ENCODE peak calls at places on chromosome 4, in five cellular contexts. One of them, this sample, is unnamed.

GRCh38 chr4:1603413-1604135 is 80.5 kb downstream of the FAM53A start:
- DNase-seq in RWPE1: no peak
- DNase-seq in tibial artery: no peak
- DNase-seq in thoracic aorta: no peak
- DNase-seq in fibroblast of pulmonary artery: no peak
- DNase-seq in this sample: no peak

GRCh38 chr4:185803015-185803414 is 9.0 kb downstream of the SORBS2 start:
- DNase-seq in RWPE1: no peak
- DNase-seq in tibial artery: no peak
- DNase-seq in thoracic aorta: no peak
- DNase-seq in fibroblast of pulmonary artery: peak
- DNase-seq in this sample: no peak

GRCh38 chr4:36183232-36183631 is 61.1 kb downstream of the ARAP2 start:
- DNase-seq in tibial artery: no peak
- DNase-seq in RWPE1: no peak
- DNase-seq in thoracic aorta: no peak
- DNase-seq in fibroblast of pulmonary artery: no peak
- DNase-seq in this sample: no peak

GRCh38 chr4:123418486-123418931 is 21.9 kb downstream of the SPRY1 start:
- DNase-seq in RWPE1: peak
- DNase-seq in fibroblast of pulmonary artery: peak
- DNase-seq in thoracic aorta: no peak
- DNase-seq in tibial artery: no peak
- DNase-seq in this sample: peak

GRCh38 chr4:124480061-124480460 is 232.5 kb downstream of the ANKRD50 start:
- DNase-seq in RWPE1: no peak
- DNase-seq in fibroblast of pulmonary artery: no peak
- DNase-seq in thoracic aorta: no peak
- DNase-seq in tibial artery: no peak
- DNase-seq in this sample: no peak

GRCh38 chr4:20284990-20285389 is 33.3 kb downstream of the SLIT2 start:
- DNase-seq in thoracic aorta: no peak
- DNase-seq in fibroblast of pulmonary artery: no peak
- DNase-seq in tibial artery: no peak
- DNase-seq in RWPE1: no peak
- DNase-seq in this sample: no peak

GRCh38 chr4:87824352-87824751 is 8.4 kb upstream of the MEPE start:
- DNase-seq in RWPE1: no peak
- DNase-seq in tibial artery: no peak
- DNase-seq in thoracic aorta: no peak
- DNase-seq in fibroblast of pulmonary artery: no peak
- DNase-seq in this sample: no peak

GRCh38 chr4:75547647-75548387 is 8.0 kb upstream of the ODAPH start:
- DNase-seq in RWPE1: no peak
- DNase-seq in tibial artery: peak
- DNase-seq in thoracic aorta: peak
- DNase-seq in fibroblast of pulmonary artery: peak
- DNase-seq in this sample: peak

GRCh38 chr4:1464581-1465171 is 58.4 kb upstream of the NKX1-1 start:
- DNase-seq in RWPE1: no peak
- DNase-seq in tibial artery: no peak
- DNase-seq in thoracic aorta: no peak
- DNase-seq in fibroblast of pulmonary artery: no peak
- DNase-seq in this sample: no peak

GRCh38 chr4:2817701-2818350 is 24.9 kb downstream of the SH3BP2 start:
- DNase-seq in RWPE1: peak
- DNase-seq in fibroblast of pulmonary artery: no peak
- DNase-seq in thoracic aorta: no peak
- DNase-seq in tibial artery: no peak
- DNase-seq in this sample: peak

GRCh38 chr4:637536-637935 is 12.2 kb downstream of the PDE6B start:
- DNase-seq in RWPE1: no peak
- DNase-seq in fibroblast of pulmonary artery: no peak
- DNase-seq in tibial artery: no peak
- DNase-seq in thoracic aorta: no peak
- DNase-seq in this sample: no peak

GRCh38 chr4:6959261-6959660 is 49.6 kb downstream of the TBC1D14 start:
- DNase-seq in fibroblast of pulmonary artery: no peak
- DNase-seq in RWPE1: no peak
- DNase-seq in thoracic aorta: no peak
- DNase-seq in tibial artery: no peak
- DNase-seq in this sample: no peak

GRCh38 chr4:151712777-151713176 is 48.0 kb downstream of the GATB start:
- DNase-seq in thoracic aorta: no peak
- DNase-seq in RWPE1: no peak
- DNase-seq in fibroblast of pulmonary artery: no peak
- DNase-seq in tibial artery: no peak
- DNase-seq in this sample: no peak

GRCh38 chr4:88818650-88819470 is 121.2 kb upstream of the NAP1L5 start:
- DNase-seq in tibial artery: peak
- DNase-seq in RWPE1: peak
- DNase-seq in fibroblast of pulmonary artery: peak
- DNase-seq in thoracic aorta: no peak
- DNase-seq in this sample: peak

GRCh38 chr4:169314906-169315305 is 44.1 kb upstream of the SH3RF1 start:
- DNase-seq in thoracic aorta: no peak
- DNase-seq in RWPE1: peak
- DNase-seq in tibial artery: peak
- DNase-seq in fibroblast of pulmonary artery: peak
- DNase-seq in this sample: peak

GRCh38 chr4:142474398-142475087 is 371.6 kb downstream of the INPP4B start:
- DNase-seq in tibial artery: no peak
- DNase-seq in RWPE1: peak
- DNase-seq in thoracic aorta: no peak
- DNase-seq in fibroblast of pulmonary artery: no peak
- DNase-seq in this sample: peak

GRCh38 chr4:86594559-86595425 is 677 bp downstream of the PTPN13 start:
- DNase-seq in tibial artery: peak
- DNase-seq in thoracic aorta: no peak
- DNase-seq in RWPE1: peak
- DNase-seq in fibroblast of pulmonary artery: peak
- DNase-seq in this sample: peak

GRCh38 chr4:84877051-84877833 is 89.2 kb downstream of the WDFY3 start:
- DNase-seq in thoracic aorta: no peak
- DNase-seq in RWPE1: no peak
- DNase-seq in fibroblast of pulmonary artery: peak
- DNase-seq in tibial artery: no peak
- DNase-seq in this sample: peak

GRCh38 chr4:153555730-153556440 is 89.7 kb downstream of the TMEM131L start:
- DNase-seq in fibroblast of pulmonary artery: peak
- DNase-seq in thoracic aorta: no peak
- DNase-seq in RWPE1: no peak
- DNase-seq in tibial artery: peak
- DNase-seq in this sample: peak

GRCh38 chr4:145487626-145488025 is 6.0 kb downstream of the SMAD1 start:
- DNase-seq in RWPE1: no peak
- DNase-seq in tibial artery: no peak
- DNase-seq in fibroblast of pulmonary artery: no peak
- DNase-seq in thoracic aorta: no peak
- DNase-seq in this sample: no peak

GRCh38 chr4:7297881-7298280 is 105.5 kb downstream of the SORCS2 start:
- DNase-seq in RWPE1: no peak
- DNase-seq in fibroblast of pulmonary artery: no peak
- DNase-seq in tibial artery: no peak
- DNase-seq in thoracic aorta: no peak
- DNase-seq in this sample: no peak

GRCh38 chr4:143250617-143251016 is 65.9 kb downstream of the USP38 start:
- DNase-seq in thoracic aorta: no peak
- DNase-seq in RWPE1: no peak
- DNase-seq in fibroblast of pulmonary artery: no peak
- DNase-seq in tibial artery: no peak
- DNase-seq in this sample: no peak

GRCh38 chr4:147638942-147639341 is 21.7 kb downstream of the TMEM184C start:
- DNase-seq in thoracic aorta: no peak
- DNase-seq in fibroblast of pulmonary artery: peak
- DNase-seq in tibial artery: no peak
- DNase-seq in RWPE1: no peak
- DNase-seq in this sample: no peak

GRCh38 chr4:35105486-35105885 is 1138.8 kb downstream of the ARAP2 start:
- DNase-seq in fibroblast of pulmonary artery: no peak
- DNase-seq in RWPE1: no peak
- DNase-seq in thoracic aorta: no peak
- DNase-seq in tibial artery: no peak
- DNase-seq in this sample: no peak

GRCh38 chr4:122539861-122540465 is 80.9 kb downstream of the IL21 start:
- DNase-seq in thoracic aorta: no peak
- DNase-seq in fibroblast of pulmonary artery: no peak
- DNase-seq in RWPE1: no peak
- DNase-seq in tibial artery: no peak
- DNase-seq in this sample: peak

GRCh38 chr4:157701695-157701994 is 471.2 kb downstream of the GASK1B start:
- DNase-seq in thoracic aorta: no peak
- DNase-seq in tibial artery: no peak
- DNase-seq in RWPE1: no peak
- DNase-seq in fibroblast of pulmonary artery: no peak
- DNase-seq in this sample: no peak

GRCh38 chr4:116070283-116070682 is 956.9 kb upstream of the NDST4 start:
- DNase-seq in fibroblast of pulmonary artery: no peak
- DNase-seq in RWPE1: peak
- DNase-seq in thoracic aorta: no peak
- DNase-seq in tibial artery: no peak
- DNase-seq in this sample: no peak

GRCh38 chr4:170001688-170002267 is 24.4 kb downstream of the MFAP3L start:
- DNase-seq in thoracic aorta: no peak
- DNase-seq in tibial artery: no peak
- DNase-seq in RWPE1: no peak
- DNase-seq in fibroblast of pulmonary artery: no peak
- DNase-seq in this sample: no peak

GRCh38 chr4:25351777-25352421 is 25.2 kb upstream of the ANAPC4 start:
- DNase-seq in thoracic aorta: no peak
- DNase-seq in RWPE1: peak
- DNase-seq in tibial artery: no peak
- DNase-seq in fibroblast of pulmonary artery: peak
- DNase-seq in this sample: no peak

GRCh38 chr4:118398226-118399090 is 45.7 kb upstream of the PRSS12 start:
- DNase-seq in fibroblast of pulmonary artery: no peak
- DNase-seq in thoracic aorta: no peak
- DNase-seq in RWPE1: no peak
- DNase-seq in tibial artery: no peak
- DNase-seq in this sample: peak

GRCh38 chr4:14879643-14880042 is 122.6 kb upstream of the CPEB2 start:
- DNase-seq in tibial artery: no peak
- DNase-seq in RWPE1: peak
- DNase-seq in thoracic aorta: no peak
- DNase-seq in fibroblast of pulmonary artery: no peak
- DNase-seq in this sample: no peak

GRCh38 chr4:76055005-76055404 is 19.1 kb upstream of the CXCL11 start:
- DNase-seq in tibial artery: no peak
- DNase-seq in thoracic aorta: no peak
- DNase-seq in fibroblast of pulmonary artery: no peak
- DNase-seq in RWPE1: no peak
- DNase-seq in this sample: no peak

DNA sequence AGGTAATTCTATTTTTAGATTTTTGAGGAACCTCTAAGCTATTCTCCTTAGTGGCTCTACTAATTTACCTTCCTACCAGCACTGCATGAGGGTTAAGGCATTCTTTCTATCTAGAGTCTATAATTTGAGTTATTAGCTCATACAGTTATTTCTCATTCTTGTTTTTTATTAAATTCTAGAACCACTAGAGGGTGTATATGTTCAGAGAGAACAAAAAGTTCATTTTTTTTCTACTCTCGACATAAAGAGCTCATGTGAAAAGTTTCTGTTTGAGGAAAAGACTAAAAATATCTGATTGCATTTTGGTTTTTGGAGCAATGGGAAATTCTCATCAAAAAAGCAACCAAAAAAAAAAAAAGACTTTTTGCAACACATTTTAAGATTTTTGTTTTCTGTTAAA is 57.0 kb upstream of the LRAT start:
- DNase-seq in RWPE1: peak
- DNase-seq in fibroblast of pulmonary artery: peak
- DNase-seq in tibial artery: no peak
- DNase-seq in thoracic aorta: no peak
- DNase-seq in this sample: peak
- TF ChIP-seq CTCF in RWPE1: peak
- TF ChIP-seq CTCF in fibroblast of pulmonary artery: peak
- TF ChIP-seq CTCF in tibial artery: no peak
- TF ChIP-seq CTCF in thoracic aorta: no peak
- TF ChIP-seq CTCF in this sample: peak

DNA sequence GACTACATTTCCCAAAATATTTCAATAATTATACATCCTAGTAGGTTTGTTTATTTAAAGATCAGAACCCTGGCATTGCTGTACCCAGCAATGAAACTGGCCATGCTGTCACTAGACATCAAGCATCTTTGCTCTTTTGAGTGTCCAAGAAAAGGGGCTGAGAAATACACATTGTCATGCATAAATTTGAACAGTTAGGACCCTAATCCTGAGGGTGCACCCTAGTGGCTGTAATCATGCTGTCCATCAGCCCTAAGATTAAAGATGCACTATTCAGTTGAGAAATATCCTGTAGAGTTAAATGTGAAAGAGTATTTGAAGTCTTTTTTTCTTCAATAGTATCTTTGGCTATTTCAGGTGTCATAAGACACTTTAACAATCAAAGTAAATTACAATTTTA is 108.8 kb downstream of the NFKB1 start:
- DNase-seq in tibial artery: no peak
- DNase-seq in fibroblast of pulmonary artery: peak
- DNase-seq in RWPE1: no peak
- DNase-seq in thoracic aorta: no peak
- DNase-seq in this sample: no peak
- TF ChIP-seq CTCF in tibial artery: no peak
- TF ChIP-seq CTCF in fibroblast of pulmonary artery: peak
- TF ChIP-seq CTCF in RWPE1: peak
- TF ChIP-seq CTCF in thoracic aorta: no peak
- TF ChIP-seq CTCF in this sample: peak

GRCh38 chr4:104859601-104860000 is 287.1 kb upstream of the TET2 start:
- DNase-seq in fibroblast of pulmonary artery: no peak
- DNase-seq in RWPE1: no peak
- DNase-seq in tibial artery: no peak
- DNase-seq in thoracic aorta: no peak
- DNase-seq in this sample: no peak
- TF ChIP-seq CTCF in fibroblast of pulmonary artery: no peak
- TF ChIP-seq CTCF in RWPE1: no peak
- TF ChIP-seq CTCF in tibial artery: no peak
- TF ChIP-seq CTCF in thoracic aorta: no peak
- TF ChIP-seq CTCF in this sample: no peak

DNA sequence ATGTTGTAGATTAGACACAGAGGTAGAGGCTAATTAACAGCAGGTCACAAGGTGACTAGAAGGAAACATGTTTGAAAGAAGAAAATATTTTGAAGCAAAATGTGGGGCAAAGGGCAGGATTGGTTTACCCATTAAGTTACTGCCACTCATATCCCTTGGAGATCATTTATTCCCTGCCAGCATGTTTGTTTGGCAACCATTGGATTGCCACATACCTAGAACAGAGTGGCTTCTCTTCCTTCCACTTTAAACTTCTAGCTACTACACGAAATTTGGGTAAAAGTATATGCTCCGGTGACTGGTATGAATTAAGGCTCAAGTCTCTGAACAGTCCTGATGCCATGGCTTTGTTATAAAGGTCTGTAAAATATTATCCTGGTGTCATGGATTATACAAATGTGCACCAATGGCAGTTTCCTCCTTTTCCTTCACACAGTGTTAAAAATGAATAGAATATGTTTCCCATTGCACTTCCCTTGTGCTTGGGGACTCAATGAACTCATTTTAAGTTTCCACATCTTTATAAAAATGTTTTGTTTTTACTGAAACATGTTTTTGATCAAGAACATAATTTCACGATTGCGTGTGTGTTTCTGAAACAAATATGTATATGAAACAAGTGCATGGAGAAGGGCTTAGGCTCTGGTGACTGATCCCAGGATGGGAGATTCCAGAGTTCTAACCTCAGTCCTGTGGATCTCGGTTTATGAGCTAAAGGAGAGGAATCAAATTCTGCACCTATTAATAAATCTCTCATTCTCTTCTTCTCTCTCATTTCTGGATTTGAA is 12.3 kb downstream of the BMP3 start:
- DNase-seq in fibroblast of pulmonary artery: no peak
- DNase-seq in thoracic aorta: no peak
- DNase-seq in tibial artery: no peak
- DNase-seq in RWPE1: no peak
- DNase-seq in this sample: no peak
- TF ChIP-seq CTCF in fibroblast of pulmonary artery: no peak
- TF ChIP-seq CTCF in thoracic aorta: no peak
- TF ChIP-seq CTCF in tibial artery: no peak
- TF ChIP-seq CTCF in RWPE1: no peak
- TF ChIP-seq CTCF in this sample: no peak